ENCODE peak calls at places on chromosomes 13 and 19, in four cellular contexts. T is K562, P is GM12878, K is GM12891. R is an unnamed sample.

GRCh38 chr13:103130681-103131210 is 64.5 kb upstream of the SLC10A2 start:
- DNase-seq in T (no peak), P (peak), K (no peak), R (no peak)

GRCh38 chr13:62512194-62513141 is 1096.8 kb upstream of the PCDH20 start:
- DNase-seq in T (no peak), P (peak), K (no peak), R (no peak)

GRCh38 chr19:38532939-38533338 is 84.8 kb downstream of the MAP4K1 start:
- DNase-seq in T (no peak), P (no peak), K (no peak), R (no peak)

GRCh38 chr19:15200575-15201364 is at the start of gene NOTCH3:
- DNase-seq in T (peak), P (no peak), K (no peak), R (no peak)

GRCh38 chr19:1522838-1523237 is 1.0 kb upstream of the PLK5 start:
- DNase-seq in T (no peak), P (no peak), K (no peak), R (no peak)

GRCh38 chr19:38850976-38851621 is 1.3 kb upstream of the HNRNPL start:
- DNase-seq in T (no peak), P (no peak), K (no peak), R (no peak)

GRCh38 chr19:5828661-5829566 is 10.6 kb downstream of the FUT6 start:
- DNase-seq in T (peak), P (no peak), K (no peak), R (no peak)

GRCh38 chr19:6271721-6272410 is 7.9 kb downstream of the MLLT1 start:
- DNase-seq in T (peak), P (no peak), K (no peak), R (no peak)

GRCh38 chr19:18848860-18849661 is 17.3 kb downstream of the UPF1 start:
- DNase-seq in T (no peak), P (no peak), K (no peak), R (no peak)

GRCh38 chr13:77674802-77675201 is 22.7 kb upstream of the SLAIN1 start:
- DNase-seq in T (no peak), P (no peak), K (no peak), R (no peak)

GRCh38 chr13:32448224-32448623 is 20.3 kb upstream of the N4BP2L1 start:
- DNase-seq in T (no peak), P (no peak), K (no peak), R (no peak)

GRCh38 chr13:101018720-101019119 is 344.1 kb upstream of the TMTC4 start:
- DNase-seq in T (no peak), P (no peak), K (no peak), R (no peak)

GRCh38 chr19:44740351-44740824 is 8.1 kb upstream of the BCL3 start:
- DNase-seq in T (peak), P (no peak), K (no peak), R (no peak)

GRCh38 chr13:95349267-95349666 is 48.0 kb upstream of the ABCC4 start:
- DNase-seq in T (peak), P (no peak), K (no peak), R (no peak)

GRCh38 chr19:34851277-34851804 is 75.4 kb upstream of the ZNF30 start:
- DNase-seq in T (no peak), P (no peak), K (no peak), R (no peak)

GRCh38 chr13:113927661-113928581 is 46.0 kb downstream of the C13orf46 start:
- DNase-seq in T (no peak), P (no peak), K (no peak), R (no peak)

GRCh38 chr19:18282021-18282787 is 782 bp upstream of the JUND start:
- DNase-seq in T (no peak), P (no peak), K (no peak), R (no peak)

GRCh38 chr13:113053376-113053775 is 52.2 kb upstream of the F7 start:
- DNase-seq in T (no peak), P (no peak), K (no peak), R (no peak)

GRCh38 chr19:38831142-38831605 is 420 bp downstream of the ECH1 start:
- DNase-seq in T (no peak), P (no peak), K (no peak), R (no peak)

GRCh38 chr13:64074989-64075474 is 2659.4 kb upstream of the PCDH20 start:
- DNase-seq in T (no peak), P (no peak), K (no peak), R (no peak)

GRCh38 chr13:52070929-52071523 is 46.5 kb downstream of the UTP14C start:
- DNase-seq in T (peak), P (no peak), K (no peak), R (no peak)

GRCh38 chr19:44738603-44739585 is 9.6 kb upstream of the BCL3 start:
- DNase-seq in T (no peak), P (no peak), K (no peak), R (peak)

GRCh38 chr13:90686438-90686837 is 661.0 kb upstream of the MIR17HG start:
- DNase-seq in T (no peak), P (no peak), K (no peak), R (no peak)

GRCh38 chr13:93794197-93794885 is 567.7 kb downstream of the GPC6 start:
- DNase-seq in T (no peak), P (no peak), K (peak), R (no peak)

GRCh38 chr19:16367269-16367683 is 42.6 kb downstream of the KLF2 start:
- DNase-seq in T (no peak), P (peak), K (no peak), R (peak)

GRCh38 chr19:29396925-29397324 is 128.9 kb upstream of the VSTM2B start:
- DNase-seq in T (no peak), P (no peak), K (no peak), R (no peak)

GRCh38 chr13:112894673-112895481 is 74.1 kb upstream of the MCF2L start:
- DNase-seq in T (no peak), P (no peak), K (no peak), R (no peak)

GRCh38 chr19:17058236-17058635 is 17.0 kb downstream of the HAUS8 start:
- DNase-seq in T (no peak), P (no peak), K (no peak), R (no peak)

GRCh38 chr13:106176103-106176502 is 359.4 kb downstream of the EFNB2 start:
- DNase-seq in T (no peak), P (no peak), K (no peak), R (no peak)

GRCh38 chr13:101301053-101301452 is 115.3 kb downstream of the NALCN start:
- DNase-seq in T (no peak), P (no peak), K (no peak), R (no peak)

GRCh38 chr19:38425810-38426466 is at the start of gene RASGRP4:
- DNase-seq in T (peak), P (no peak), K (peak), R (peak)

GRCh38 chr13:54261856-54262255 is 1233.2 kb downstream of the OLFM4 start:
- DNase-seq in T (no peak), P (no peak), K (no peak), R (no peak)
- TF ChIP-seq SPI1 in T (no peak), P (no peak), K (no peak), R (no peak)

DNA sequence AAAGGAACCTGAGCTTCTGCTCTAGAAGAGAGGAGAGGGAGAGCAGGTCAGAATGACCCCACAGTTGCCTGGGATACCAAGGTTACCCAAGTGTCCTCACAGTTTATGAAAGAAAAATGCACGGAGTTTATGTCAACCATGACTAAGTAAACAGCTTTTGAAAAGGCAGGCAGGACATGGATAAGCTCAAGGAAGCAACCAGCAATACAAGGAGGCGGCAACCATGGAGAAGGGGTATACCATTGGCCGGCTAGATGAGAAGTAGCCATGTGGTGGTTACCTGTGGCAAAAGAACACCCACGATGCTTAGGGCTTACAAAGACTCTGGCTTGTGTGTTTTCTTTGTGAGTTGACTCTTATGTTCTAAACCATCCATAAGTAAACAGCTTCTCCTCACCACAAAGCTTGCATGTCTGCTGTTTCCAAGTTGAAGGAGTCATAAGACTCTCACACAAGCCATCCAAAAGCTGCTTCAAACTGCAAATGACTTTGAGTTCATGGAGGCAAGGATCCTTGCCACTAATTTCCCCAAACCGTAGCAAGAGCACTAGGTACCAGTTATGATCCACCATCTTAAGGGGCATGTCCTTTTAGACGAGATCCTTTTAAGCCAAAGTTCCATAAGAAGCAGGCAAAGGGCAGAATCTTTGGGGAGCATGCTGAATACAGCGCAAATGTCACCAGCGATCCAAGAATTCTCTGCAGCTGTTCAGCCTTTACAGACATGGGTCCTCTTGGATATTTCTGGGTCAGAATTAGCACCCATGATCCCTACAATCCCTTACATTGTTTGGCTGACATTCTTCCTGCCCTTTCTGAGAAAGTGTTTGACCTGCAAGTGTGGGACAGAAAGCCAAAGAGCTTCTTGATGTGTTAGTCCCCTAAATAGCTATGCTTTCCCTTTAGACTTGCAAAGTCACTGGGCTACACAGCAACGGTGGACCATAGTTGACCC is 74.8 kb upstream of the IPO5 start:
- DNase-seq in T (no peak), P (no peak), K (no peak), R (no peak)
- TF ChIP-seq SPI1 in T (no peak), P (no peak), K (no peak), R (no peak)

DNA sequence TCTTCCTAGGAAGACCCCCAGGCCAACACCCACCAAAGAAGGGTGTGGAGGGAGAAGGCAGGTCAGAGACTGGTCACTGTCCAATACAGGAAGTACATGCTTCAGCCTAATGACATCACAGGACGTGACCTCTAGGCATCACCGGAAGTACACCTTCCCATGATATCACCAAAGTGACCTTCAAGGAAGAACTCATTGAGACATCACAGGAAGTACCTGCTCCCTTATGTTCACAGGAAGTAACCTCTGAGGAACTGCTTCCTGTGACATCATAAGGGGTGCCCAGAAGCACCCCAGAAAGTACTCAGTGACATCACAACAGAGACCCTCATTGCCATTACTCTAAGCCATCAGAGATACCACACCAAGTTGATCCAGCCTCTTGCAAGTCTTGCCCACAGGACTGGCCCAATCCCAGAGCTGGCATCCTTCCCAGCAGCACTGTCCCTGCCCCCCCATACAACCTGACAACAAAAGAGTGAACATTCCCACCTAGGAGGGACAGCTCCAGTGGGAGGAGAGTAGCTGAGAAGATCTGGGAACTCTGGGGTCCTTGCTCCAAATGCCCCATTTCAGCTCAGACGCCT is 24.2 kb upstream of the NANOS2 start:
- DNase-seq in T (no peak), P (no peak), K (no peak), R (no peak)
- TF ChIP-seq SPI1 in T (no peak), P (no peak), K (no peak), R (no peak)

GRCh38 chr13:46961719-46962118 is 64.9 kb upstream of the HTR2A start:
- DNase-seq in T (no peak), P (peak), K (peak), R (peak)
- TF ChIP-seq SPI1 in T (no peak), P (no peak), K (peak), R (no peak)